ENCODE peak calls at places on chromosomes 16 and 17, in eight cellular contexts. B, X, W, D, I, E, K and G are unnamed samples.

GRCh38 chr17:42720996-42721583 is 23.8 kb downstream of the EZH1 start:
- DNase-seq in D (no peak), I (peak), W (peak), E (peak), B (no peak), K (no peak), X (no peak), G (peak)

GRCh38 chr17:39716073-39716818 is 14.1 kb downstream of the MIEN1 start:
- DNase-seq in B (no peak), W (no peak), I (no peak), E (no peak), K (peak), D (no peak), X (no peak), G (no peak)

GRCh38 chr17:72614871-72615626 is 477.4 kb downstream of the SLC39A11 start:
- DNase-seq in E (peak), X (no peak), W (no peak), K (peak), I (no peak), B (no peak), D (no peak), G (peak)

GRCh38 chr16:70715860-70716357 is 30.1 kb upstream of the MTSS2 start:
- DNase-seq in I (no peak), X (no peak), K (no peak), E (no peak), W (no peak), B (peak), D (no peak), G (peak)

GRCh38 chr17:63488851-63489250 is 12.0 kb downstream of the ACE start:
- DNase-seq in D (no peak), K (peak), X (peak), W (no peak), I (no peak), B (no peak), E (no peak), G (no peak)

GRCh38 chr16:17949713-17950112 is 386.8 kb downstream of the NPIPA8 start:
- DNase-seq in B (no peak), W (no peak), I (no peak), E (no peak), D (no peak), K (no peak), X (no peak), G (no peak)

GRCh38 chr16:79379083-79379482 is 221.5 kb downstream of the MAF start:
- DNase-seq in I (no peak), W (no peak), E (no peak), K (no peak), B (no peak), X (no peak), D (no peak), G (no peak)

GRCh38 chr16:74297296-74297665 is 667 bp downstream of the PSMD7 start:
- DNase-seq in I (peak), X (peak), W (no peak), D (no peak), B (no peak), K (peak), E (peak), G (peak)

GRCh38 chr17:36525113-36525512 is 9.6 kb downstream of the MYO19 start:
- DNase-seq in D (no peak), W (no peak), X (no peak), E (no peak), I (no peak), B (no peak), K (no peak), G (no peak)

GRCh38 chr16:70772493-70772892 is 28.5 kb downstream of the VAC14 start:
- DNase-seq in X (no peak), E (peak), K (no peak), D (no peak), W (no peak), B (no peak), I (no peak), G (peak)

GRCh38 chr17:298791-299450 is 53.7 kb downstream of the RPH3AL start:
- DNase-seq in X (peak), K (peak), E (no peak), I (no peak), B (peak), W (no peak), D (peak), G (peak)

GRCh38 chr17:81254955-81255717 is 16.0 kb downstream of the NDUFAF8 start:
- DNase-seq in B (peak), E (peak), X (peak), I (no peak), D (peak), K (peak), W (peak), G (peak)

GRCh38 chr17:74235040-74235581 is 21.7 kb downstream of the TTYH2 start:
- DNase-seq in I (no peak), W (no peak), B (no peak), K (no peak), X (no peak), E (no peak), D (no peak), G (peak)

GRCh38 chr17:61642768-61643167 is 51.7 kb upstream of the NACA2 start:
- DNase-seq in I (no peak), B (no peak), D (no peak), X (no peak), W (no peak), K (no peak), E (no peak), G (no peak)

GRCh38 chr16:2194852-2195315 is 1.5 kb downstream of the CASKIN1 start:
- DNase-seq in I (peak), E (peak), W (no peak), X (no peak), D (no peak), B (no peak), K (no peak), G (peak)

GRCh38 chr16:21283521-21284289 is 5.6 kb upstream of the CRYM start:
- DNase-seq in W (no peak), B (peak), I (peak), K (peak), X (peak), D (peak), E (no peak), G (peak)

GRCh38 chr16:775236-775796 is 12.9 kb downstream of the RPUSD1 start:
- DNase-seq in W (no peak), X (no peak), D (no peak), B (no peak), E (no peak), I (no peak), K (no peak), G (no peak)

DNA sequence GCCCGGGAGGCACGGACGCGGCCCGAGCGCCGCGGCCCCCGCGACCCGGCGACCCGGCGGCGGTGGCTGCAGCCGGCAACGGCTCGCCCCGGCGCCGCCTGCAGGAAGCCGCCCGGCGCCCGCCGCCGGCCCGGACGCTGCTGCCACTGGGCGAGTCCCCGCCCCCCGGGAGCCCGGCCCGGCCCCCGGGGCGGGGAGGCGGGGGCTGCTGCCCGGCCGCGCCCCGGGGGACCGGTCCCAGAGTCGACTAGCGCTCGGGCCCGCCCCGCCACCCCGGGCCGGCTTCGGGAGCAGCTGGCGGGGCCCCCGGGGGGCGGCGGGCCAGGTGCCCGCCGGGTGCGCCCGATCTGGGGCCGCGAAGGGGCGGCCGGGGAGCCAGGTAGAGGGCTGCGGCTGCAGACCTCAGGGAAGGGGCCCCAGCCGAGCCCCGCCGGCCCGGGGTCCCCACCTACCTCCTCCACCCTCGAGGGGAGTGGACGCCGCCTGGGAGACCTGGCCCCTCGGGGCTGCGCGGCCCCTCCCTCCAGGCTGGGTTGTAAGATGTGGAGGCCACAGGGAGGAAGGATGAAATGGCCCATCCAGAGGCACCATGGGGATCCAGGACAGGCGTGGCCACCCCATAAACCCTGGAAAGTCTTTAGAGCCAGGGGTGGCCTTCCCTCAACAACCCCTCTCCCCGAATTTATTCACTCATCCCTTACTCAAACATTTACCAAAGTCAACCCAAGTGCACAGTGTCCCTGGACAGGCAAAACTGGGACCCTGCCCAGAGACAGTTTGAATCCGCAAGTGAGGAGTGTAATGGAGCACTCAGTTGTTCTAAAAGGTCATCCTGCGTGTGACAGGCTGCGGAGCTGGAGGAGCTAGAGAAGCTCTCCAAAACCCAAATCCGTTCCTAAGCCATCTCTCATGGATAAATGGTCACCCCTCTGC is at the start of gene CDYL2:
- DNase-seq in X (peak), I (peak), D (no peak), K (peak), E (peak), B (no peak), W (no peak), G (no peak)
- TF ChIP-seq CTCF in X (no peak), I (no peak), D (no peak), K (no peak), E (no peak), B (no peak), W (no peak), G (no peak)

DNA sequence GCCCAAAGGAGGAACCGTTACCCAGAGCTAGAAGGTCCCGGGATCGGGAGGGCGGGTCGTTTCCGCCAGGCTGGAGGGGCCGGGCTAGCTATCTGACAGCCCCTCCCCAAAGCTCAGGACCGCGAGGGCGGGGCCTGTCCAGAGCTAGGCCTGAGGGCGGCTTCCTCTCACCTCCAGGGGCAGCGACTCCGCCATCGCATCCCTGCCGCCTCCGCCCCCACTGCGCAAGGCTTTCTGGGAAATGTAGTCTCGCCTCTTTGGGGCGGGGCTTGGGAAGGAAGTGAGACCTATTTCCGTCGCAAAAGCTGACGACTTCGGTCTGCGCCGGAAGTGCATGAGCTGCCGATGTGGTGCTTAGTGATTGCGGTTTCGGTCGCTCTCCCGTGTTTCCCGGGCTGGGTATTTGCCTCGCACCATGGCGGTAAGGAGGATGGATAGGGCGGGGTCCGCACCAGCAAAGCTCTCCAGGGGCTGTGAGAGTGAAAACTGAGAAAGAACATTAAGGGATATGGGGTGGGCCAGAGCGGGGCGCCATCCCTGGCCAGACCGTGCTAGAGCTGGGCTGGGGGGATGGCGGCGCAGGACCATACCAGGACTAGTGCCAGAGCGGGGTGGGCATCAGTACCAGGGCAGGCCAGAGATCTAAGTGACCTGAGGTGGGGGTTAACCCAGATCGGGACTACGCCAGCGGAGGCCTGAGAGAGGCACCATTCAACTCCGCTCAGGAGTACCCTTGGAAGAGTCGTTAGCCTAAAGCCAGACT is at the start of gene TMEM208:
- DNase-seq in W (peak), K (peak), I (peak), X (peak), E (peak), D (peak), B (peak), G (peak)
- TF ChIP-seq CTCF in W (peak), K (no peak), I (no peak), X (no peak), E (peak), D (no peak), B (peak), G (peak)

GRCh38 chr16:88534731-88535141 is 35.5 kb upstream of the ZC3H18 start:
- DNase-seq in D (no peak), W (no peak), I (peak), X (peak), K (peak), B (no peak), E (peak), G (no peak)
- TF ChIP-seq CTCF in D (peak), W (peak), I (no peak), X (no peak), K (no peak), B (no peak), E (peak), G (no peak)

GRCh38 chr17:50563095-50563511 is 2.6 kb downstream of the CACNA1G start:
- DNase-seq in E (no peak), K (no peak), X (no peak), I (peak), W (no peak), D (no peak), B (no peak), G (no peak)
- TF ChIP-seq CTCF in E (peak), K (no peak), X (no peak), I (peak), W (peak), D (no peak), B (no peak), G (peak)

GRCh38 chr17:44097110-44097810 is 26.2 kb downstream of the HDAC5 start:
- DNase-seq in I (no peak), B (no peak), W (no peak), D (no peak), X (no peak), K (no peak), E (peak), G (peak)
- TF ChIP-seq CTCF in I (no peak), B (no peak), W (no peak), D (no peak), X (no peak), K (no peak), E (peak), G (no peak)